ENCODE peak calls at places on chromosomes 13 and 19, in ten cellular contexts. W, E, I, V, U, Z, Y, F, D and R are unnamed samples.

GRCh38 chr13:109396266-109396665 is 390.1 kb downstream of the IRS2 start:
- DNase-seq in F (no peak), Z (no peak), U (no peak), I (no peak), Y (no peak), W (no peak), E (no peak), V (no peak), D (no peak), R (no peak)

GRCh38 chr13:73325351-73326214 is 266.8 kb downstream of the KLF5 start:
- DNase-seq in V (no peak), Z (no peak), W (no peak), I (no peak), Y (no peak), E (no peak), F (no peak), U (no peak), D (no peak), R (no peak)

GRCh38 chr13:76438050-76438449 is 448.2 kb downstream of the KCTD12 start:
- DNase-seq in E (no peak), U (no peak), V (no peak), Y (no peak), D (no peak), F (no peak), Z (no peak), W (no peak), I (no peak), R (no peak)

GRCh38 chr19:18173054-18173571 is 500 bp upstream of the IFI30 start:
- DNase-seq in F (no peak), V (peak), E (peak), Y (no peak), Z (no peak), W (no peak), D (no peak), I (no peak), U (no peak), R (no peak)

GRCh38 chr13:62130016-62130970 is 714.6 kb upstream of the PCDH20 start:
- DNase-seq in F (no peak), U (no peak), V (no peak), W (no peak), I (no peak), E (no peak), D (no peak), Y (no peak), Z (no peak), R (no peak)

GRCh38 chr19:53545271-53546065 is 7.5 kb downstream of the ZNF331 start:
- DNase-seq in F (no peak), D (no peak), E (peak), I (no peak), W (no peak), Y (no peak), U (no peak), Z (no peak), V (peak), R (no peak)

GRCh38 chr19:4083677-4084546 is 17.2 kb upstream of the ZBTB7A start:
- DNase-seq in D (no peak), I (no peak), F (no peak), U (peak), Y (no peak), Z (no peak), V (no peak), W (no peak), E (no peak), R (peak)

GRCh38 chr13:50227356-50227755 is 212.1 kb downstream of the KCNRG start:
- DNase-seq in V (no peak), I (no peak), Z (no peak), Y (no peak), D (no peak), E (no peak), F (no peak), U (no peak), W (no peak), R (no peak)

GRCh38 chr19:17402982-17403855 is 2.2 kb downstream of the BST2 start:
- DNase-seq in E (no peak), D (no peak), U (peak), Y (no peak), I (no peak), Z (no peak), W (peak), F (no peak), V (peak), R (peak)

GRCh38 chr13:111129465-111130110 is 14.5 kb downstream of the ARHGEF7 start:
- DNase-seq in Z (no peak), Y (no peak), U (no peak), W (no peak), E (no peak), V (no peak), I (no peak), D (no peak), F (no peak), R (no peak)